ENCODE peak calls at places on chromosomes 2 and 18, in four cellular contexts. T is neural progenitor cell, M is PC-3, R is GM23338. G is an unnamed sample.

GRCh38 chr2:34985474-34985873 is 1370.1 kb upstream of the CRIM1 start:
- DNase-seq in T (no peak), M (no peak), R (no peak), G (no peak)

GRCh38 chr2:98334439-98335078 is 11.7 kb upstream of the CNGA3 start:
- DNase-seq in T (peak; percentile 15), M (peak; percentile 95), R (peak; percentile 83), G (no peak)

GRCh38 chr2:127820080-127820668 is 9.2 kb upstream of the WDR33 start:
- DNase-seq in T (peak; percentile 25), M (no peak), R (peak; percentile 63), G (no peak)

GRCh38 chr2:238092486-238093035 is 7.6 kb upstream of the ESPNL start:
- DNase-seq in T (no peak), M (no peak), R (no peak), G (no peak)

GRCh38 chr2:241859436-241860183 is 916 bp upstream of the PDCD1 start:
- DNase-seq in T (no peak), M (no peak), R (no peak), G (no peak)

GRCh38 chr2:238113611-238114010 is 13.5 kb downstream of the ESPNL start:
- DNase-seq in T (no peak), M (no peak), R (no peak), G (no peak)

GRCh38 chr2:53970095-53970897 is 497 bp downstream of the PSME4 start:
- DNase-seq in T (peak; percentile 59), M (peak; percentile 22), R (peak; percentile 39), G (peak; percentile 47)

GRCh38 chr2:72886505-72887031 is 640 bp upstream of the SPR start:
- DNase-seq in T (no peak), M (no peak), R (no peak), G (no peak)

GRCh38 chr18:62777814-62778213 is 62.5 kb downstream of the PHLPP1 start:
- DNase-seq in T (no peak), M (no peak), R (no peak), G (no peak)

GRCh38 chr2:219533930-219534661 is 9.5 kb downstream of the CHPF start:
- DNase-seq in T (no peak), M (no peak), R (peak; percentile 41), G (peak; percentile 63)

GRCh38 chr2:199602271-199602895 is 144.6 kb upstream of the SATB2 start:
- DNase-seq in T (peak; percentile 56), M (peak; percentile 13), R (peak; percentile 74), G (no peak)

GRCh38 chr2:111932841-111933291 is 34.5 kb downstream of the MERTK start:
- DNase-seq in T (no peak), M (no peak), R (no peak), G (no peak)

GRCh38 chr2:133439281-133439920 is 128.9 kb downstream of the NCKAP5 start:
- DNase-seq in T (no peak), M (peak; percentile 13), R (no peak), G (no peak)

GRCh38 chr2:54455584-54456525 is at the start of gene SPTBN1:
- DNase-seq in T (peak; percentile 92), M (peak; percentile 66), R (peak; percentile 92), G (peak; percentile 86)

GRCh38 chr2:134301099-134301970 is 47.5 kb downstream of the MGAT5 start:
- DNase-seq in T (no peak), M (peak; percentile 8), R (no peak), G (no peak)

GRCh38 chr2:113225505-113226259 is 51.9 kb downstream of the PSD4 start:
- DNase-seq in T (peak; percentile 87), M (no peak), R (peak; percentile 83), G (peak; percentile 33)

GRCh38 chr18:58572181-58572580 is 56.7 kb downstream of the ALPK2 start:
- DNase-seq in T (no peak), M (peak; percentile 99), R (no peak), G (peak; percentile 40)

GRCh38 chr18:1273469-1273868 is 368.8 kb downstream of the ADCYAP1 start:
- DNase-seq in T (no peak), M (no peak), R (no peak), G (no peak)

GRCh38 chr18:58337688-58338087 is 291.2 kb downstream of the ALPK2 start:
- DNase-seq in T (no peak), M (no peak), R (no peak), G (no peak)

GRCh38 chr2:38554973-38555595 is 47.6 kb downstream of the HNRNPLL start:
- DNase-seq in T (no peak), M (peak; percentile 56), R (peak; percentile 70), G (no peak)

GRCh38 chr18:12403601-12404506 is 3.9 kb upstream of the PRELID3A start:
- DNase-seq in T (no peak), M (peak; percentile 88), R (no peak), G (peak; percentile 27)

DNA sequence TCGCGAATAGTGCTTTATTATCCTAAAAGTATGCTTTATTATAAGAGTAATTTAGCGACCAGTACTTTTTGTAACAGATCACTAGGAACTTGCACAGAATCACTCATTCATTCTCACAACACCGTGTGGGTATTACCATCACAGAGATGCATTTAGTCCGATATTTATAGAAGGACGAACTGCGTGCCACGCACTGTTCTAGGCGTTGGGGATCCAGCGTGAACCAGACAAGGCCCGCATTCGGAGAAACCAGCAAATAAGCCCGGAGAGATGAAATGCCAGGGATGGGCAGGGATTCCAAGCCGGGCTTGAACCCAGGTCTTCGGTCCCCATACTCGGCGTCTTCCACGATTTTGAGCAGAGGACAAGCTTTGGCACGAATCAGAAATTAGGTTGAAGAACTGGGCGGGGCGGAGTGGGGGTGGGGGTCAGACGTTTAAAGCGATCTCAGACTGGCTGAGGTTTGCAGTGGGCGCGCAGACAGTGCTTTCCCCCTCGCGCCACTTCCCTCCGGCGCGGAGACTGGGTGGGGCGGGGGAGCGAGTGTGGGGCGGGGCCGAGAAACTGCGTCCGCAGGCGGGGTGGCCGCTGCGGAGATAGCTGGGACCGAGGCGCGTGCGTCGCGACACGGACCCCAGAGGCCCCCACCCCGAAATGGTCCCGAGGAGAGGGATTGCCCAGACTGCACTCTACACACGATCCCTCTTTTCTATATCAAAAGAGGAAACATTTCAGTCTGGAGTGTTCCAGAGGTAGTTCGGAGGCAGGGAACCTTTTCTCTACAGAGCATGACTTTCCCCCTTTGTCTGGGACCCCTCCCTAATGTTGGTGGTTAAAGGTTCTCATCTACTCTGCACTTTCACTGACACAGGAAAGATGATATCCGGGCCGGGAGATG is 1.1 kb upstream of the CXCR4 start:
- DNase-seq in T (peak; percentile 66), M (no peak), R (peak; percentile 49), G (no peak)
- TF ChIP-seq EZH2 in T (no peak), M (peak; percentile 15), R (peak; percentile 34), G (no peak)

DNA sequence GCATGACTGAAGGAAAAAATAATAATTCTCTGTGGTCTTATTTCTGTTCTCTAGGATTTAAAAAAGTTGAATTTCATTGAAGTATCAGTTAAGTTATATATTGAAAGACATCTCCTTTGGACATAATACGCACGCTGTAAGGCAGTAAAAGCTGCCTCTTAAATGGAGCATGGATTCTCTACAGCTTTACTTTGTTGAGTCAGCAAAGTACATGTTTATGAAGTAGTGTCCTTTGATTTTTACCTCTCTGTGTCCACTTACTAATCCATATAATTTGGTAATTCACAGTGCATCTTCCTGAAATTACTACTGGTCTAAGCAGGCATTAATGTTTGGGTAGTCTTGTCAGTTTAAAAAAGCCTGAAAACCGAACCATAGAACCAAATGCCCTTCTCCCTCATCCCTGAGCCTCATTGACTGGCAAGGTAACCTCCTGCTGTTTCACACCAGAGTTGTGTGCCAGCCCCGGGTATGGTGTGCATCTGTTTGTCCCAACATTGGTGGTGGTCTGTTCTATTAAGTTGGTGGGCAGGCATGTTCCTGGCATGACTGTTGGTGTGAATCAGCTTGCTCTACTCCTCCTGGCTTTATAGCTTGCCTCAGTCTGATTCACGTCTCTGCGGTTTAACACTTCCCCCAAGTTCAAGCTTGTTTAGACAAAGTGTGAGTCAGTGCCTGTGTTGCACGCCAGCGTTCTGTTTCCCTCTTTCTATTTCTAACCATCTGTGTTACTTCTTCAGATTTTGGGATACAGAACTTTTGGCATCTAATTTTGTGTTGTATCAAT is 71.0 kb upstream of the ITM2C start:
- DNase-seq in T (no peak), M (peak; percentile 96), R (no peak), G (peak; percentile 68)
- H4K20me1 ChIP-seq in T (no peaks in the 10 kb centered on the region), M (no peaks in the 10 kb centered on the region), R (no peaks in the 10 kb centered on the region), G (no peaks in the 10 kb centered on the region)

DNA sequence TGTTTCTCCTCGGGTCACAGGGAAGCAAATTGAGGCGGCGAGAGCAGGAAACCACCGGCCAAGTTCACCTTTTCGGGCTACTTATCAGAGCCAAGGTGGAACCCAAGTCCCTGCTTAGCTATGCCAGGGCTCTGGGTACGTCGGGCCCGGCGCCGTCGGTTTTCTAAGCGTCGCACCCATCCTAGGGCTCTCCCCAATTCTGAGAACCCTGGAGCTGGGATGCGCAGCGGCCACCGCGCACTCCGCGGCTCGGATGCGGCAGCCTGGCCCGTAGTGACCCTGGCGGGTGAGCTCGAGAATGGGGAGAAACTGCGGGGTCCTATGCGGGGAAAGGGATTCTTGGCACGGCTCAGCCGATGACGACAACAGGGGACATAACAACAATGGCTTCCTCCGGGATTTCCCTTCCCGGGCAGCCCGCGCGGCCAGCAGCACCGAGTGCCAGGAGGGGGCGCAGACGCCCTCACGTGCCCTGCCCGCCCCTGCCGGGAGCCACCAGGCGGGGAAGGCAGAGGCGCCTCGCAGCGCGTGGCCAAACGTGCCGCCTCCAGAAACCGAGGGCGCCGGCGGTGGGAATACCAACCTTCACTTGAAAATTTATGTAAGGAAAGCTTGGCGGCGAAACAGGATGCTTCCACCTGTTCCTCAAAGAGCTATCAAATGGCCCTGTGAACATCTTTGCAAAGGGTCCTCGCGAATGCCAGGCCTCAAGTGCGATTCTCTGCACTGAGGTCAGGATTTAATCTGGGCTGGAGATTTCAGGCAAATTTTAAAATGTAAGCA is 2.1 kb upstream of the SLC30A3 start:
- DNase-seq in T (peak; percentile 94), M (peak; percentile 58), R (peak; percentile 94), G (peak; percentile 66)
- TF ChIP-seq EZH2 in T (peak; percentile 78), M (no peak), R (peak; percentile 75), G (no peak)

DNA sequence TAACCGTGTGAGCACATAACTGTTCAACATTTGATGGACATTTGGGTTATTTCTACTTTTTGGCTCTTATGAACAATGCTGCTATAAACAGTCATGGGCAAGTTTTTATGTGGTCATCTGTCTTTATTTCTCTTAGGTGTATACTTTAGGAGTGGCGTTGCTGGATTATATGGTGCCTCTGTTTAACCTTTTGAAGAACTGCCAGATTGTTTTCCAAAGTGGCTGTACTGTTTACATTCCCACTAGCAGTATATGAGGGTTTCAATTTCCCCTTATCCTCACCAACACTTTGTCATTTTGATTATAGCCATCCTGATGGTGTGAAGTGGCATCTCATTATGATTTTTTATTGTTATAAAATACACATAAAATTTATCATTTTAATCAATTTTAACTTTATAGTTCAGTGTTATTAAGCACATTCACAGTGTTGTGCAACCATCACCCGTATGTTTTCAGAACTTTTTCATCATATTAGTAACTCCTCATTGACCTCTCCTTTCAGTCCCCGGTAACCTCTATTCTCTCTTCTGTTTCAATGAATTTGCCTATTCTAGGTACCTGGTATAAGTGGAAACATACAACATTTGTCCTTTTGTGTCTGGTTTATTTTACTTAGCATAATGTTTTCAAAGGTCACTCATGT is 55.4 kb downstream of the EML4 start:
- DNase-seq in T (no peak), M (no peak), R (no peak), G (no peak)
- H4K20me1 ChIP-seq in T (peaks cover 67% of the 10 kb centered on the region), M (no peaks in the 10 kb centered on the region), R (peaks cover 25% of the 10 kb centered on the region), G (no peaks in the 10 kb centered on the region)

GRCh38 chr2:118841828-118842461 is 5.5 kb downstream of the EN1 start:
- DNase-seq in T (peak; percentile 58), M (no peak), R (peak; percentile 61), G (no peak)
- TF ChIP-seq EZH2 in T (peak; percentile 100), M (no peak), R (peak; percentile 99), G (no peak)

GRCh38 chr18:80119111-80119510 is 10.0 kb downstream of the ADNP2 start:
- DNase-seq in T (peak; percentile 72), M (no peak), R (peak; percentile 25), G (no peak)
- H4K20me1 ChIP-seq in T (peaks cover 51% of the 10 kb centered on the region), M (peaks cover 70% of the 10 kb centered on the region), R (peaks cover 48% of the 10 kb centered on the region), G (peaks cover 58% of the 10 kb centered on the region)